ENCODE peak calls at places on chromosome X, in five cellular contexts. T is stomach, V is upper lobe of left lung, O is suprapubic skin, R is HepG2. S is an unnamed sample.

GRCh38 chrX:44494357-44494756 is 48.3 kb downstream of the FUNDC1 start:
- DNase-seq in T (no peak), V (no peak), O (no peak), R (no peak), S (no peak)

GRCh38 chrX:125203379-125203736 is 116.3 kb upstream of the TEX13C start:
- DNase-seq in T (no peak), V (no peak), O (peak), R (no peak), S (no peak)

GRCh38 chrX:53374222-53374820 is 48.1 kb downstream of the SMC1A start:
- DNase-seq in T (no peak), V (peak), O (no peak), R (no peak), S (no peak)

GRCh38 chrX:134180566-134180965 is 56.4 kb upstream of the CCDC160 start:
- DNase-seq in T (no peak), V (no peak), O (no peak), R (no peak), S (no peak)

GRCh38 chrX:12967711-12968465 is 7.0 kb upstream of the TMSB4X start:
- DNase-seq in T (no peak), V (no peak), O (no peak), R (no peak), S (no peak)

GRCh38 chrX:54444752-54445151 is 4.5 kb downstream of the TSR2 start:
- DNase-seq in T (no peak), V (no peak), O (no peak), R (no peak), S (no peak)

GRCh38 chrX:95058815-95059214 is 1384.8 kb downstream of the FAM133A start:
- DNase-seq in T (no peak), V (no peak), O (no peak), R (no peak), S (no peak)

GRCh38 chrX:13899607-13900006 is 82.7 kb upstream of the GPM6B start:
- DNase-seq in T (no peak), V (peak), O (no peak), R (no peak), S (no peak)

GRCh38 chrX:103309860-103310591 is 764 bp downstream of the BEX2 start:
- DNase-seq in T (no peak), V (no peak), O (no peak), R (no peak), S (no peak)

GRCh38 chrX:56233682-56234081 is 1.5 kb downstream of the KLF8 start:
- DNase-seq in T (no peak), V (peak), O (peak), R (no peak), S (peak)

GRCh38 chrX:131564553-131565229 is 20.8 kb downstream of the OR13H1 start:
- DNase-seq in T (no peak), V (no peak), O (no peak), R (no peak), S (no peak)

GRCh38 chrX:124895947-124896346 is 423.7 kb upstream of the TEX13C start:
- DNase-seq in T (no peak), V (no peak), O (no peak), R (no peak), S (no peak)

DNA sequence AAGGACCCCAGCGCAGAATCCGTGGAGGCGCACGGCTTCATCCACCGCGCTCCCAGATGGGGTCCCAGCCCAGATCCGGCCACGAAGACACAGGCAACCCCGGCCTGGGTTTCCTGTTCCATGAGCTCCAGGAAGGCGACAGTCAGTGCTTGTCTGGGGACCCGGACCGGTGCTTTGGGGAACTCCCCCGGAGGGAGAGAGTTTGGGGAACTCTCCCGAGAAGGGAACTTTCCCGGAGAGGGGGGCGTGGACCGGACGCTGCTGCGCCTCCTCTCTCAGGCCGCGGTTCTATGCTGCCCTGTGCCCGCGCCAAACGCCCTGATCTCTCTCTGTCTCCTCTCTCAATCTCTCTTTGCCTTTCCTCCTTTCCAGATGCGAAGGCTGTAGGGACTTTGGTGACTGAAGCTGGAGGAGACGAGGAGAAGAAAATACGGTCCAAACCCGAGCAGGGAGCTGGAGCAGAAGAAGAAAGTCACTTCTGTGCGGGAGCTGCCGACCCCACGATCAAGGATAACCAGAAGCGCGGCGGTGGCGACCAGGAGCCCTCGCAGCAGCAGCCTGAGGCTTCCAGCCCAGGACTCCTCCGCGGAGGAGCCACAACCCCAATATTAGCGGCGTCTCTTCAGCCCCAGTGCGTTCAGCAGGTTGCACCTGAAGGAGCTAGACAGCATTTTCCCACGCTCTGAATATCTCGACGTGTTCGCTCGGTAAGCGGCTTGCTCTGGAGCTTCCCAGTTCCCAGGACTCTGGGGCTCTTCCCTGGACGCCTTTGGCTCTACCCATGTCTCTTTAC is 47.6 kb upstream of the NKAP start:
- DNase-seq in T (no peak), V (no peak), O (no peak), R (no peak), S (no peak)
- H3K4me3 ChIP-seq in T (peak), V (peak), O (peak), R (no peak), S (no peak)

DNA sequence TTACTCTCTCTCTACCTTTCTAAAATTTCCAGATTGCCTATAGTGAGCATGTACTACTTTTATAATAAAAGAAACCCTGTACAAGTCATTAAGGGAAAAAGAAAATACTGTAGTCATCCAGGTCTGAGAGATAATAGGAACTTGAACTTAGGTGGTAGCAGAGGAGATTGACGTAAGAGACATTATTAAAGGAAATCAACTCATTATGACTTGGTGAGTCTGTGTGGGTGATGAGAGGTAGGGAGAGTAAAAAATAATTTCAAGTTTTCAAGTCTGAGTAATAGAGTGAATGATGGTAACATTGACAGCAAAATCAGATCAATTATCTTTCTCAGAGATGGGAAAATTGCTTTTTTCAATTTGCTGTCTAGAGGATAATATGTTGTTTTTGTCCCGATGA is 44.0 kb upstream of the ZCCHC12 start:
- DNase-seq in T (no peak), V (no peak), O (no peak), R (no peak), S (no peak)
- TF ChIP-seq EP300 in T (no peak), V (no peak), O (no peak), R (no peak), S (no peak)

GRCh38 chrX:78759081-78759480 is 11.6 kb downstream of the LPAR4 start:
- DNase-seq in T (no peak), V (no peak), O (no peak), R (no peak), S (no peak)

GRCh38 chrX:78753571-78753970 is 6.1 kb downstream of the LPAR4 start:
- DNase-seq in T (no peak), V (no peak), O (no peak), R (no peak), S (no peak)

DNA sequence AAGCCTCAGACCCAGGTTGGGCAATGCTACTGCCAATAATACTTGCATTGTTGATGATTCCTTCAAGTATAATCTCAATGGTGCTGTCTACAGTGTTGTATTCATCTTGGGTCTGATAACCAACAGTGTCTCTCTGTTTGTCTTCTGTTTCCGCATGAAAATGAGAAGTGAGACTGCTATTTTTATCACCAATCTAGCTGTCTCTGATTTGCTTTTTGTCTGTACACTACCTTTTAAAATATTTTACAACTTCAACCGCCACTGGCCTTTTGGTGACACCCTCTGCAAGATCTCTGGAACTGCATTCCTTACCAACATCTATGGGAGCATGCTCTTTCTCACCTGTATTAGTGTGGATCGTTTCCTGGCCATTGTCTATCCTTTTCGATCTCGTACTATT is 7.4 kb downstream of the LPAR4 start:
- DNase-seq in T (no peak), V (no peak), O (no peak), R (no peak), S (no peak)
- TF ChIP-seq CTCF in T (no peak), V (no peak), O (no peak), R (no peak), S (no peak)

GRCh38 chrX:140040397-140040796 is 75.1 kb upstream of the CXorf66 start:
- DNase-seq in T (no peak), V (no peak), O (no peak), R (no peak), S (no peak)
- H3K4me3 ChIP-seq in T (no peak), V (no peak), O (no peak), R (no peak), S (no peak)

DNA sequence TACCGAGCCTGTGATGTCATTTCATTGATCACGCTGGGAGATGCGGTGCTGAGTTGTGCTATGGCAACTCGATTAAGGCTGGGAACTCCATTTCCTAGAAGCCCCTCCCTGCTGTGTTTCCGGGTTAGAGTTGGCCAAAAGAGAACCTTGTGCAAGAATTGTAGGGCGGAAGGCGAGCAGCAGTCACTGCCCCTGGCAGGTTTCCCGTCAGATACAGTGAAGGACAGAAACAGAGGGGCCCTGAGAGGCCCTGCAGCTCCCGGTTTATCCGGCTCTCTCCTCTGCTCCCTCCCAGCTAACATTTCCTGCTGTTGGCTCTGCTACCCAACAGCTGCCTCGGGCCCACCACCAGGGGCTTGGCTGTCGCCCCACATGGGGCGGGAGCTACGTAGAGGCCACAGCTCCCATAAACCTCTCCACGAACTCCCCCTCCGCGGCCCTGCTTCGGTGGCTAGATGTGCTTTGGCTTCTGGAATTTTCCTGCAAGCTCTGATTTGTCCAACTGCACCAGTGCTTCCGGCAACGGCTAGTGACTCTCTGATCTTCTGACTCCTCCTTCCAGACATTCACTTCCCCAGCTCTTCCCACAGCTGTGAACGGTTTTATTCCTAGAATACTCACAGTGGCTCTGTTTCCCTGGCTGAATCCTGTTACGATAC is 74.9 kb upstream of the USP9X start:
- DNase-seq in T (peak), V (peak), O (peak), R (peak), S (peak)
- TF ChIP-seq EP300 in T (no peak), V (peak), O (no peak), R (no peak), S (peak)

GRCh38 chrX:40056420-40056819 is 41.3 kb downstream of the BCOR start:
- DNase-seq in T (no peak), V (no peak), O (no peak), R (no peak), S (no peak)

GRCh38 chrX:40058719-40059118 is 39.0 kb downstream of the BCOR start:
- DNase-seq in T (peak), V (peak), O (no peak), R (no peak), S (no peak)

GRCh38 chrX:40055495-40055894 is 42.3 kb downstream of the BCOR start:
- DNase-seq in T (no peak), V (no peak), O (no peak), R (no peak), S (no peak)

GRCh38 chrX:40054793-40055192 is 43.0 kb downstream of the BCOR start:
- DNase-seq in T (no peak), V (no peak), O (no peak), R (no peak), S (no peak)

DNA sequence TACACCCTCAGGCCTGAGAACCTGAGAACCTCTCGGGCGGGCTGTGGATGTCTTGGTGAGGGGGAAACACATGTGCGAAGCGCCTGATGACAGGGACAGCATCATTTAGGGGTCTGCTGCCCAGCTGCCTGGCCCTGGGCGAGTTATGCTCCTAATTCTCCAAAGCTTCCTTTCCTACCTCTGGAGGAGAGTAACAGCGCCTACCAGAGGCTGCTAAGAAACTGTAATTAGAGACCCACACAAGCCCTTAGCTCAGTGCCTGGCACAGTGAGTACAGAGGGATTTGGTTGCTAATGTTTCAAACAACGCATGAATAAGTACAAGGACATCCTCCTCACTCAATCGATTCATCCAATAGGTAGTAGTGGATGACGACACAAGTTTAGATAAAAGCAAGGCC is 40.4 kb downstream of the BCOR start:
- DNase-seq in T (no peak), V (no peak), O (no peak), R (no peak), S (no peak)
- TF ChIP-seq CTCF in T (no peak), V (no peak), O (no peak), R (no peak), S (no peak)